ENCODE peak calls at places on chromosomes 7 and 10, in four cellular contexts. V is H1, F is T-helper 1 cell, X is cardiac fibroblast. R is an unnamed sample.
A peak's percentile ranks its signal among the peaks of the same experiment; 100 is the strongest.

GRCh38 chr7:30139836-30140384 is 5.1 kb downstream of the MTURN start:
- DNase-seq in X (no peak), V (no peak), F (no peak), R (no peak)

GRCh38 chr10:5590816-5591215 is 66.1 kb downstream of the CALML3 start:
- DNase-seq in V (no peak), X (no peak), F (no peak), R (no peak)

GRCh38 chr10:125155101-125155500 is 5.3 kb downstream of the CTBP2 start:
- DNase-seq in X (peak; percentile 46), V (no peak), F (no peak), R (no peak)

GRCh38 chr7:80124870-80125269 is 9.8 kb upstream of the GNAI1 start:
- DNase-seq in V (no peak), F (no peak), X (no peak), R (no peak)

GRCh38 chr7:41573881-41574280 is 129.0 kb downstream of the INHBA start:
- DNase-seq in X (peak; percentile 24), V (no peak), F (no peak), R (no peak)

GRCh38 chr10:49169776-49170175 is 18.4 kb downstream of the TMEM273 start:
- DNase-seq in F (no peak), X (no peak), V (peak; percentile 17), R (no peak)

GRCh38 chr10:129098517-129098916 is 368.5 kb upstream of the MGMT start:
- DNase-seq in V (no peak), F (no peak), X (no peak), R (no peak)

GRCh38 chr7:4227105-4228010 is 454.7 kb upstream of the FOXK1 start:
- DNase-seq in X (no peak), V (no peak), F (no peak), R (no peak)

GRCh38 chr7:158821173-158822021 is 7.9 kb downstream of the ESYT2 start:
- DNase-seq in F (no peak), V (peak; percentile 44), X (peak; percentile 77), R (no peak)

GRCh38 chr7:101114492-101114891 is 12.4 kb upstream of the SERPINE1 start:
- DNase-seq in F (no peak), V (no peak), X (no peak), R (no peak)

GRCh38 chr7:28163955-28164354 is 16.6 kb downstream of the JAZF1 start:
- DNase-seq in X (peak; percentile 43), V (no peak), F (no peak), R (no peak)

GRCh38 chr7:100865971-100866720 is 1.0 kb upstream of the TRIP6 start:
- DNase-seq in X (peak; percentile 49), V (no peak), F (peak; percentile 35), R (peak; percentile 42)

GRCh38 chr10:86801995-86802394 is 45.6 kb downstream of the BMPR1A start:
- DNase-seq in V (no peak), X (no peak), F (no peak), R (no peak)

GRCh38 chr7:36153571-36154097 is 580 bp downstream of the EEPD1 start:
- DNase-seq in F (peak; percentile 14), V (peak; percentile 53), X (no peak), R (no peak)

GRCh38 chr7:45021604-45022296 is 21.7 kb downstream of the CCM2 start:
- DNase-seq in X (peak; percentile 19), F (no peak), V (no peak), R (no peak)

GRCh38 chr7:371779-372545 is 82.0 kb downstream of the FOXL3 start:
- DNase-seq in V (peak; percentile 39), X (no peak), F (peak; percentile 8), R (no peak)

GRCh38 chr10:84166620-84167288 is 6.8 kb upstream of the GPR15LG start:
- DNase-seq in V (no peak), X (no peak), F (no peak), R (no peak)

GRCh38 chr10:66836057-66836456 is 89.8 kb upstream of the LRRTM3 start:
- DNase-seq in F (no peak), X (peak; percentile 49), V (no peak), R (no peak)

GRCh38 chr7:159099711-159100231 is 44.9 kb downstream of the VIPR2 start:
- DNase-seq in X (no peak), F (peak; percentile 7), V (peak; percentile 23), R (no peak)

GRCh38 chr10:96610817-96611216 is 24.0 kb upstream of the TM9SF3 start:
- DNase-seq in F (no peak), V (no peak), X (no peak), R (peak; percentile 24)

GRCh38 chr10:75461672-75462649 is 30.5 kb downstream of the LRMDA start:
- DNase-seq in F (no peak), X (no peak), V (peak; percentile 60), R (no peak)

GRCh38 chr7:2990949-2991470 is 52.7 kb downstream of the CARD11 start:
- DNase-seq in X (no peak), F (no peak), V (no peak), R (no peak)

GRCh38 chr7:27144799-27145166 is 1.3 kb upstream of the HOXA5 start:
- DNase-seq in F (no peak), X (no peak), V (peak; percentile 56), R (no peak)

GRCh38 chr10:93369588-93370164 is 112.5 kb downstream of the MYOF start:
- DNase-seq in X (no peak), F (no peak), V (no peak), R (no peak)

GRCh38 chr10:110336111-110336721 is 31.5 kb upstream of the SMNDC1 start:
- DNase-seq in X (peak; percentile 97), F (no peak), V (peak; percentile 58), R (no peak)

GRCh38 chr7:151426906-151427704 is 12.8 kb downstream of the CRYGN start:
- DNase-seq in V (peak; percentile 43), X (no peak), F (no peak), R (no peak)

GRCh38 chr7:139682136-139683013 is 95.4 kb downstream of the HIPK2 start:
- DNase-seq in X (peak; percentile 69), F (no peak), V (no peak), R (no peak)

GRCh38 chr7:71739520-71740195 is 607.7 kb downstream of the GALNT17 start:
- DNase-seq in F (no peak), X (no peak), V (peak; percentile 56), R (no peak)

GRCh38 chr10:108797573-108797972 is 1125.7 kb downstream of the XPNPEP1 start:
- DNase-seq in X (no peak), V (no peak), F (no peak), R (no peak)

GRCh38 chr10:45673074-45673628 is 579 bp upstream of the ZFAND4 start:
- DNase-seq in F (no peak), V (no peak), X (peak; percentile 16), R (no peak)

GRCh38 chr10:68550747-68551411 is 9.3 kb upstream of the TET1 start:
- DNase-seq in F (no peak), V (peak; percentile 65), X (peak; percentile 92), R (peak; percentile 52)

GRCh38 chr10:89478739-89479116 is 56.7 kb downstream of the SLC16A12 start:
- DNase-seq in V (no peak), F (no peak), X (peak; percentile 70), R (no peak)

GRCh38 chr7:5564894-5565293 is 141.3 kb upstream of the TNRC18 start:
- DNase-seq in F (no peak), V (no peak), X (no peak), R (peak; percentile 59)

GRCh38 chr7:144148224-144148827 is 25.4 kb downstream of the OR2A14 start:
- DNase-seq in V (no peak), F (no peak), X (no peak), R (no peak)

GRCh38 chr7:2029936-2030335 is 202.8 kb downstream of the MAD1L1 start:
- DNase-seq in F (peak; percentile 1), V (no peak), X (no peak), R (no peak)

R was measured in DMS153.